ENCODE peak calls at places on chromosomes 3 and 15, in six cellular contexts. G is CD8-positive, alpha-beta T cell; C is breast epithelium; M is cardiac muscle cell; W is K562; E is CD4-positive, alpha-beta T cell. H is an unnamed sample.

GRCh38 chr15:93942140-93942808 is 289.1 kb upstream of the MCTP2 start:
- DNase-seq in M (no peak), E (no peak), C (no peak), G (no peak), W (no peak), H (no peak)

GRCh38 chr15:63402498-63403253 is 21.0 kb upstream of the CA12 start:
- DNase-seq in G (no peak), M (peak), C (no peak), W (peak), E (no peak), H (peak)

GRCh38 chr3:16247282-16248058 is 17.3 kb downstream of the DPH3 start:
- DNase-seq in G (peak), W (peak), C (peak), E (peak), M (peak), H (peak)

GRCh38 chr15:78317145-78317836 is 17.9 kb upstream of the SKIC8 start:
- DNase-seq in W (peak), E (no peak), M (no peak), C (no peak), G (no peak), H (peak)

GRCh38 chr3:126548556-126549466 is 9.9 kb downstream of the C3orf22 start:
- DNase-seq in M (no peak), C (no peak), W (no peak), E (no peak), G (no peak), H (no peak)

GRCh38 chr15:38535451-38536200 is 29.0 kb downstream of the RASGRP1 start:
- DNase-seq in C (no peak), E (no peak), W (no peak), M (no peak), G (no peak), H (no peak)

GRCh38 chr15:32089851-32090359 is 59.6 kb downstream of the CHRNA7 start:
- DNase-seq in C (no peak), M (no peak), G (no peak), E (no peak), W (no peak), H (no peak)

GRCh38 chr3:72423643-72424042 is 424.6 kb downstream of the SHQ1 start:
- DNase-seq in W (no peak), M (no peak), E (no peak), C (no peak), G (no peak), H (no peak)

GRCh38 chr3:45226206-45226915 is at the start of gene TMEM158:
- DNase-seq in C (peak), W (peak), E (peak), M (peak), G (peak), H (peak)

GRCh38 chr3:10248984-10249748 is 907 bp downstream of the TATDN2 start:
- DNase-seq in W (peak), C (peak), E (peak), G (peak), M (no peak), H (peak)

GRCh38 chr3:35322070-35322469 is 317.3 kb upstream of the ARPP21 start:
- DNase-seq in W (no peak), E (no peak), G (no peak), M (peak), C (no peak), H (no peak)

GRCh38 chr3:41060106-41060505 is 139.2 kb upstream of the CTNNB1 start:
- DNase-seq in M (no peak), W (no peak), G (no peak), E (no peak), C (no peak), H (no peak)

GRCh38 chr3:24548278-24548677 is 53.6 kb upstream of the THRB start:
- DNase-seq in E (no peak), M (peak), W (no peak), C (no peak), G (no peak), H (no peak)

GRCh38 chr15:48076454-48076853 is 44.3 kb upstream of the SLC24A5 start:
- DNase-seq in C (no peak), G (no peak), M (no peak), E (no peak), W (no peak), H (no peak)

GRCh38 chr15:52326758-52327157 is 31.2 kb upstream of the MYO5C start:
- DNase-seq in W (no peak), C (no peak), M (peak), E (no peak), G (no peak), H (no peak)

GRCh38 chr15:52331490-52332240 is 36.1 kb upstream of the MYO5C start:
- DNase-seq in G (peak), W (no peak), E (peak), C (peak), M (peak), H (peak)

GRCh38 chr15:52328680-52329079 is 33.1 kb upstream of the MYO5C start:
- DNase-seq in M (no peak), C (no peak), W (no peak), E (no peak), G (no peak), H (no peak)

GRCh38 chr15:52329980-52330379 is 34.4 kb upstream of the MYO5C start:
- DNase-seq in W (no peak), M (peak), E (no peak), G (no peak), C (no peak), H (no peak)

DNA sequence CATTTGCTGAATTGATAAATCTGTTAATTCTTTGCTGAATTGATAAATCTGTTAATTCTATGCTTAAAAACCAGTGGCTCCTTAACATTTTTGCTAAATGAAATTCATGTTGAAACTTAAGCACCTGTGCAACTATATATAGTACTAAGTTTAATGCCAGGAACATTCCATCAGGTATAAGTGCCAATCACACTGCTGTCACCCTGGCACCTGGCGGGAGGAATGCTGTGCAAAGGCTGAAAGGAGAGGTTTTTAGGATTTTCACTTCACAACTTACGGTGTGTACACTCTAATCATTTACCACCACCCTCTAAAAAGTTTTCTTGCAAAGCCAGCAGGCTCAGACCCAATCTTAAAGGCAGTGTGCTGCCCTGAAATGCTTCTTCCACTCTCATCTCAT is 33.5 kb upstream of the MYO5C start:
- DNase-seq in C (no peak), G (no peak), M (no peak), E (no peak), W (no peak), H (no peak)
- H3K27ac ChIP-seq in C (no peak), G (no peak), M (no peak), E (no peak), W (no peak), H (no peak)

GRCh38 chr3:28140664-28141063 is 100.8 kb upstream of the CMC1 start:
- DNase-seq in E (no peak), C (no peak), G (no peak), W (no peak), M (no peak), H (no peak)
- TF ChIP-seq CTCF in E (no peak), C (no peak), G (no peak), W (no peak), M (no peak), H (no peak)

GRCh38 chr3:69433016-69433937 is 47.4 kb upstream of the FRMD4B start:
- DNase-seq in C (no peak), G (no peak), W (no peak), M (peak), E (no peak), H (no peak)
- H3K27ac ChIP-seq in C (no peak), G (no peak), W (no peak), M (peak), E (no peak), H (no peak)

GRCh38 chr15:86629409-86629808 is 549.7 kb downstream of the AGBL1 start:
- DNase-seq in C (no peak), E (no peak), G (no peak), M (no peak), W (no peak), H (no peak)

GRCh38 chr15:86620636-86621349 is 541.1 kb downstream of the AGBL1 start:
- DNase-seq in E (no peak), W (no peak), G (no peak), M (no peak), C (no peak), H (no peak)

GRCh38 chr15:86623236-86623635 is 543.6 kb downstream of the AGBL1 start:
- DNase-seq in W (no peak), G (no peak), M (no peak), C (no peak), E (no peak), H (no peak)

GRCh38 chr15:86620113-86620512 is 540.4 kb downstream of the AGBL1 start:
- DNase-seq in W (no peak), G (no peak), C (no peak), E (no peak), M (no peak), H (no peak)

GRCh38 chr15:86624261-86625036 is 544.8 kb downstream of the AGBL1 start:
- DNase-seq in C (no peak), W (no peak), M (peak), G (peak), E (peak), H (peak)
- TF ChIP-seq CTCF in C (no peak), W (no peak), M (peak), G (no peak), E (no peak), H (peak)

DNA sequence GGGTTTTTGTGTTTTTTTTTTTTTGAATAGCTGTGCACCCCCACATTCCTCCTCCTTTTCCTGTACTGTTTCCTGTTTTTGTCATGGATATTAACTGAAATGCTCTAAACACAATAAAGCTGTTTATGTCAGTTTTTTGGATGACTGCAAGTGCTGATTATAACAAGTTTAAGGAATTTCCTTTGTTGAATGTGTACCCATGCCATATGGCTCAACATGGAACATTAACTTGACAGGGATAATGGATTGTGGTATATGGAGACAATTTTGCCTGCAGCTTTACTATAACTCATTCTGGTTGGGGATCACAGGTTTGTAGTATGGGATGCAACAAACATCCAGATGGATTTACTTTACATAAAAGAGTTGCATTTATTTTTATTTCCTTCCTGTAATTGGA is 216.4 kb downstream of the TCF12 start:
- DNase-seq in E (no peak), G (no peak), M (peak), W (no peak), C (no peak), H (no peak)
- H3K27ac ChIP-seq in E (no peak), G (no peak), M (no peak), W (no peak), C (no peak), H (no peak)

DNA sequence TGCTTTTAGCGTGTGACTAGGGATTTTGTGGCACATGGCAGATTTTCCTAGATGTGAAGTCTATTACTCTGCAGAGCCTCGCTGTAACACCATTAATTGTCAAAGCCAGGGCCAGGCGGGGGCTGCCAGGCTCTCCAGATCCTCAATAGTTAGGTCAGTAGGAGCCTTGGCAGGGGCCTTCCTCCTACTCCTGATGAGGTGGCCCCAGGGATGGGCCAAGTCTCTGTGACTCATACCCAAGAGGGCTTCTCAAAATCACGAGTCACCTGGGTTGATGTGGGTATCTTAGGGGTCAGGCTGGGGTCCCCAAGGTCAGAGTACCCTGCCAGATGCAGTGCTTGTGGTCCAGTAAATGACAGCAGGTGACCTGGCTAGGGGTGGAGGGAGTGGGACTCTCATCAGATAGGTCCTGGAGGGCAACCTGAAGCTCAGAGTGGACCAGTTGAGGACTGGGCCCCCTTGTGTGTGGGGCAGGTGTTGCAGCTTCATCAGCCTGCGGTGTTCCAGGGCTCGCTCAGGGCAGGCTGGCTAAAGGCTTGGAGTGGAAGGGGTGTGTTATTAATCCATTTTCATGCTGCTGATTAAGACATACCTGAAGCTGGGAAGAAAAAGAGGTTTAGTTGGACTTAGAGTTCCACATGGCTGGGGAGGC is 88.5 kb upstream of the MYZAP start:
- DNase-seq in G (no peak), M (no peak), W (peak), C (no peak), E (no peak), H (no peak)
- TF ChIP-seq CTCF in G (no peak), M (no peak), W (peak), C (no peak), E (no peak), H (no peak)

DNA sequence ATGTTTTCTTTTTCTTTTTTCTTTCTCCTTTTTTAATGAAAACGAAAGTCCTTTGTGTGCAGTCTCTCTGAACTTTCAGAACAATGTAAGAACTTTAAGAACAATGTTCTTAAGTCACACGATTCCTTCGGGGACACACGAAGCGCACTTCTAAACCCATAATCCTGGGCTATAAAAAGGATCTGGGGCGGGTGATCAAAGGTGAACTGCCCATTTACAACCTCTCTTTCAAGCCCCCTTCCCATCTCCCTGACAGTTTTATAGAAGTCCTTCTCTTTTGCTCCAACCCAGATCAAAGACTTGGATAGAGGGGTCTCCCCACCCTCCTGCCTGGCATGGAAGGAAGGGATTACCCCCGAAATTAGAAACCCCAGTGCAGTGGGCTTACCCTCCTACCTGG is 126.8 kb downstream of the BDH1 start:
- DNase-seq in M (no peak), W (no peak), C (no peak), G (no peak), E (no peak), H (no peak)
- H3K27ac ChIP-seq in M (no peak), W (no peak), C (no peak), G (no peak), E (no peak), H (no peak)

DNA sequence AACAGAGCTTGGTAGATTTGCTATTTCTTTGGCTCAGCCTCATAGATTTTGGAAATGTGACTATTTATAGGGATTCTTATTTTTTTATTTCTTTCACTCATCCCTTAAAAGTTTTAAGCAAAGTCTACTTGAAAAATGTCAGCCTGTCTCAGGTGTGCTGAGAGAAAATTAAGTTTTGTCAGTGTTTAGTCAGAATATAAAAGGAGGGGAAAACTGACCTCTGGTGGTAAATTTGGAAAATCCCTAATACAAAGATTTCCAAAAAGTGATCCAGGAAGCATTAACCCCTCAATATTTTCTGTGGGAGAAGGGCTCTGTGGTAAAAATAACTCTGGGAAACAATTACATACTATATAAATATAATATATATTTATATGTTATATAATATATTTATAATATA is 41.0 kb upstream of the FRMD4B start:
- DNase-seq in E (no peak), W (no peak), C (no peak), M (no peak), G (no peak), H (no peak)
- TF ChIP-seq CTCF in E (no peak), W (peak), C (no peak), M (peak), G (no peak), H (no peak)

H was measured in RWPE1.